ENCODE peak calls at places on chromosomes 1 and 21, in ten cellular contexts. Z is GM12865; N is left lung; E is AML-193; B is neural progenitor cell; L is central memory CD4-positive, alpha-beta T cell; F is memory B cell; T is NCI-H748 treated with DMSO at 0.1 percent for 48 hours; U is heart left ventricle; C is activated T-cell treated with anti-CD3 and anti-CD28 coated beads, Interleukin-2, amount 50 U/mL, for 1 hour. V is an unnamed sample.
A peak's percentile ranks its signal among the peaks of the same experiment; 100 is the strongest.

GRCh38 chr1:3283849-3284248 is 170.6 kb upstream of the ARHGEF16 start:
- DNase-seq in Z (no peak), N (no peak), E (no peak), B (peak; percentile 70), L (no peak), F (no peak), T (no peak), U (peak; percentile 58), C (no peak), V (no peak)

GRCh38 chr1:186950547-186950946 is 121.8 kb downstream of the PLA2G4A start:
- DNase-seq in Z (no peak), N (no peak), E (no peak), B (no peak), L (no peak), F (no peak), T (no peak), U (no peak), C (no peak), V (no peak)

GRCh38 chr1:234604393-234604725 is 5.6 kb downstream of the IRF2BP2 start:
- DNase-seq in Z (no peak), N (no peak), E (no peak), B (no peak), L (no peak), F (no peak), T (no peak), U (no peak), C (no peak), V (no peak)

GRCh38 chr1:225527575-225527974 is 99.7 kb upstream of the LBR start:
- DNase-seq in Z (no peak), N (no peak), E (no peak), B (no peak), L (no peak), F (no peak), T (no peak), U (no peak), C (no peak), V (no peak)

GRCh38 chr1:101816262-101816661 is 180.5 kb downstream of the OLFM3 start:
- DNase-seq in Z (no peak), N (no peak), E (no peak), B (no peak), L (no peak), F (no peak), T (no peak), U (no peak), C (no peak), V (no peak)

GRCh38 chr1:210445931-210446330 is 117.2 kb downstream of the HHAT start:
- DNase-seq in Z (no peak), N (no peak), E (no peak), B (peak; percentile 19), L (no peak), F (no peak), T (no peak), U (no peak), C (no peak), V (no peak)

GRCh38 chr1:44031051-44031899 is at the start of gene SLC6A9:
- DNase-seq in Z (peak; percentile 34), N (peak; percentile 80), E (no peak), B (peak; percentile 86), L (peak; percentile 63), F (peak; percentile 44), T (no peak), U (peak; percentile 66), C (peak; percentile 56), V (no peak)

GRCh38 chr1:209937996-209938959 is at the start of gene SYT14:
- DNase-seq in Z (no peak), N (no peak), E (no peak), B (peak; percentile 93), L (no peak), F (no peak), T (peak; percentile 38), U (no peak), C (no peak), V (no peak)

GRCh38 chr1:171389176-171389575 is 75.2 kb downstream of the FMO4 start:
- DNase-seq in Z (no peak), N (no peak), E (no peak), B (no peak), L (no peak), F (no peak), T (no peak), U (no peak), C (no peak), V (no peak)

GRCh38 chr1:206850401-206850800 is 15.0 kb upstream of the IL20 start:
- DNase-seq in Z (no peak), N (no peak), E (no peak), B (no peak), L (no peak), F (no peak), T (no peak), U (no peak), C (no peak), V (no peak)

GRCh38 chr1:234997201-234998173 is 131.2 kb downstream of the TOMM20 start:
- DNase-seq in Z (no peak), N (peak; percentile 91), E (no peak), B (no peak), L (no peak), F (no peak), T (no peak), U (peak; percentile 99), C (no peak), V (no peak)

GRCh38 chr1:78279051-78279450 is 211.7 kb upstream of the PTGFR start:
- DNase-seq in Z (no peak), N (no peak), E (no peak), B (no peak), L (no peak), F (no peak), T (no peak), U (no peak), C (no peak), V (no peak)

GRCh38 chr1:180026556-180026955 is 71.9 kb downstream of the CEP350 start:
- DNase-seq in Z (no peak), N (no peak), E (no peak), B (no peak), L (no peak), F (no peak), T (no peak), U (no peak), C (no peak), V (no peak)

GRCh38 chr21:18164933-18165332 is 79.7 kb upstream of the CHODL start:
- DNase-seq in Z (peak; percentile 9), N (no peak), E (no peak), B (peak; percentile 9), L (no peak), F (no peak), T (no peak), U (no peak), C (no peak), V (no peak)